ENCODE peak calls at places on chromosomes 16 and 17, in seven cellular contexts. R is PC-3, B is AG09319, O is PC-9, C is neural progenitor cell, V is choroid plexus epithelial cell, P is fibroblast of villous mesenchyme. T is an unnamed sample.

GRCh38 chr16:27251561-27252205 is 16.9 kb downstream of the NSMCE1 start:
- DNase-seq in R (no peak), B (no peak), O (no peak), C (no peak), V (no peak), P (no peak), T (no peak)

GRCh38 chr17:72950236-72950931 is 142.1 kb downstream of the SLC39A11 start:
- DNase-seq in R (no peak), B (no peak), O (no peak), C (no peak), V (no peak), P (no peak), T (no peak)

GRCh38 chr17:8029121-8029520 is 9.7 kb upstream of the ALOX15B start:
- DNase-seq in R (peak; percentile 78), B (no peak), O (peak; percentile 74), C (no peak), V (no peak), P (no peak), T (no peak)

GRCh38 chr17:3799181-3799627 is 1.8 kb downstream of the ITGAE start:
- DNase-seq in R (no peak), B (no peak), O (no peak), C (peak; percentile 43), V (no peak), P (no peak), T (no peak)

GRCh38 chr16:21156767-21157467 is 1.6 kb upstream of the LDAF1 start:
- DNase-seq in R (peak; percentile 77), B (peak; percentile 54), O (peak; percentile 42), C (peak; percentile 75), V (peak; percentile 74), P (peak; percentile 82), T (peak; percentile 62)

GRCh38 chr17:16150251-16150859 is 65.0 kb downstream of the NCOR1 start:
- DNase-seq in R (peak; percentile 81), B (no peak), O (peak; percentile 61), C (no peak), V (peak; percentile 88), P (peak; percentile 71), T (no peak)

GRCh38 chr17:79631640-79632431 is 21.0 kb upstream of the RBFOX3 start:
- DNase-seq in R (no peak), B (no peak), O (no peak), C (no peak), V (no peak), P (no peak), T (no peak)

GRCh38 chr17:82912571-82913089 is 72.8 kb upstream of the ZNF750 start:
- DNase-seq in R (no peak), B (no peak), O (no peak), C (no peak), V (peak; percentile 9), P (no peak), T (no peak)

GRCh38 chr17:2804912-2805311 is 8.7 kb downstream of the RAP1GAP2 start:
- DNase-seq in R (peak; percentile 82), B (no peak), O (no peak), C (no peak), V (no peak), P (no peak), T (no peak)

GRCh38 chr17:12856451-12856850 is 67.2 kb downstream of the ARHGAP44 start:
- DNase-seq in R (no peak), B (no peak), O (no peak), C (no peak), V (peak; percentile 11), P (peak; percentile 5), T (no peak)

GRCh38 chr17:1908699-1909309 is 79.0 kb downstream of the RPA1 start:
- DNase-seq in R (peak; percentile 78), B (peak; percentile 54), O (peak; percentile 50), C (peak; percentile 87), V (peak; percentile 86), P (peak; percentile 77), T (peak; percentile 78)

GRCh38 chr17:13888043-13888442 is 181.3 kb upstream of the COX10 start:
- DNase-seq in R (peak; percentile 16), B (no peak), O (no peak), C (no peak), V (peak; percentile 42), P (peak; percentile 33), T (no peak)

GRCh38 chr17:20611314-20611713 is 31.8 kb downstream of the CDRT15L2 start:
- DNase-seq in R (no peak), B (no peak), O (no peak), C (peak; percentile 17), V (no peak), P (no peak), T (no peak)

GRCh38 chr16:56424404-56424765 is 960 bp downstream of the AMFR start:
- DNase-seq in R (no peak), B (no peak), O (no peak), C (no peak), V (no peak), P (peak; percentile 22), T (no peak)

GRCh38 chr17:289409-289808 is 63.2 kb downstream of the RPH3AL start:
- DNase-seq in R (no peak), B (no peak), O (no peak), C (no peak), V (no peak), P (no peak), T (no peak)

GRCh38 chr17:20154601-20155000 is 145.4 kb downstream of the SPECC1 start:
- DNase-seq in R (no peak), B (no peak), O (no peak), C (no peak), V (no peak), P (no peak), T (no peak)

GRCh38 chr16:88926374-88926990 is 50.5 kb downstream of the CBFA2T3 start:
- DNase-seq in R (peak; percentile 21), B (no peak), O (peak; percentile 82), C (peak; percentile 58), V (no peak), P (no peak), T (no peak)

GRCh38 chr17:64129765-64130558 is at the start of gene ERN1:
- DNase-seq in R (peak; percentile 91), B (peak; percentile 88), O (peak; percentile 79), C (peak; percentile 96), V (peak; percentile 96), P (peak; percentile 97), T (peak; percentile 95)
- TF ChIP-seq CTCF in R (no peak), B (no peak), O (no peak), C (no peak), V (no peak), P (no peak), T (no peak)

GRCh38 chr16:72242757-72243156 is 70.8 kb upstream of the PMFBP1 start:
- DNase-seq in R (no peak), B (no peak), O (no peak), C (no peak), V (no peak), P (no peak), T (no peak)

GRCh38 chr16:72247821-72248253 is 75.9 kb upstream of the PMFBP1 start:
- DNase-seq in R (peak; percentile 11), B (no peak), O (no peak), C (no peak), V (peak; percentile 47), P (peak; percentile 72), T (no peak)

GRCh38 chr16:72241930-72242329 is 70.0 kb upstream of the PMFBP1 start:
- DNase-seq in R (peak; percentile 62), B (peak; percentile 12), O (no peak), C (peak; percentile 48), V (peak; percentile 79), P (peak; percentile 62), T (no peak)

GRCh38 chr16:72246423-72246822 is 74.5 kb upstream of the PMFBP1 start:
- DNase-seq in R (no peak), B (no peak), O (no peak), C (no peak), V (no peak), P (no peak), T (no peak)

GRCh38 chr16:72244853-72245252 is 72.9 kb upstream of the PMFBP1 start:
- DNase-seq in R (no peak), B (no peak), O (no peak), C (no peak), V (peak; percentile 17), P (no peak), T (no peak)
- TF ChIP-seq CTCF in R (no peak), B (no peak), O (no peak), C (peak; percentile 37), V (peak; percentile 46), P (peak; percentile 13), T (no peak)

GRCh38 chr16:77782694-77783093 is 5.7 kb upstream of the VAT1L start:
- DNase-seq in R (no peak), B (no peak), O (no peak), C (no peak), V (peak; percentile 64), P (peak; percentile 56), T (peak; percentile 23)
- TF ChIP-seq CTCF in R (no peak), B (peak; percentile 21), O (no peak), C (peak; percentile 43), V (peak; percentile 69), P (peak; percentile 68), T (peak; percentile 15)

GRCh38 chr17:44967907-44968224 is 237 bp downstream of the C1QL1 start:
- DNase-seq in R (no peak), B (no peak), O (no peak), C (no peak), V (no peak), P (no peak), T (no peak)

GRCh38 chr17:44967026-44967906 is 837 bp downstream of the C1QL1 start:
- DNase-seq in R (no peak), B (no peak), O (no peak), C (peak; percentile 34), V (no peak), P (no peak), T (no peak)

GRCh38 chr17:44970136-44970737 is 2.1 kb upstream of the C1QL1 start:
- DNase-seq in R (no peak), B (no peak), O (no peak), C (peak; percentile 81), V (peak; percentile 38), P (peak; percentile 41), T (no peak)

GRCh38 chr17:44969144-44969780 is 1.2 kb upstream of the C1QL1 start:
- DNase-seq in R (no peak), B (no peak), O (no peak), C (peak; percentile 73), V (no peak), P (no peak), T (no peak)

GRCh38 chr17:44968225-44969143 is at the start of gene C1QL1:
- DNase-seq in R (peak; percentile 96), B (peak; percentile 60), O (peak; percentile 63), C (peak; percentile 98), V (peak; percentile 92), P (peak; percentile 91), T (peak; percentile 100)
- TF ChIP-seq CTCF in R (no peak), B (peak; percentile 8), O (no peak), C (peak; percentile 67), V (peak; percentile 30), P (no peak), T (no peak)

GRCh38 chr17:67113481-67113880 is 69.1 kb downstream of the CACNG1 start:
- DNase-seq in R (no peak), B (no peak), O (no peak), C (no peak), V (no peak), P (no peak), T (no peak)

GRCh38 chr17:67119102-67119501 is 74.7 kb downstream of the CACNG1 start:
- DNase-seq in R (no peak), B (no peak), O (no peak), C (no peak), V (no peak), P (no peak), T (no peak)

GRCh38 chr17:67111808-67112207 is 67.5 kb downstream of the CACNG1 start:
- DNase-seq in R (no peak), B (no peak), O (no peak), C (no peak), V (no peak), P (no peak), T (no peak)

GRCh38 chr17:67111327-67111726 is 67.0 kb downstream of the CACNG1 start:
- DNase-seq in R (no peak), B (no peak), O (no peak), C (no peak), V (no peak), P (no peak), T (no peak)

GRCh38 chr17:67116045-67116575 is 71.8 kb downstream of the CACNG1 start:
- DNase-seq in R (peak; percentile 33), B (no peak), O (no peak), C (no peak), V (no peak), P (no peak), T (no peak)
- TF ChIP-seq CTCF in R (peak; percentile 66), B (no peak), O (peak; percentile 46), C (peak; percentile 32), V (no peak), P (no peak), T (no peak)

T was measured in GM13976.